ENCODE peak calls at places on chromosomes 1 and 21, in five cellular contexts. C is right cardiac atrium; O is OCI-LY7; J is H54; Q is stimulated activated naive CD8-positive, alpha-beta T cell treated with anti-CD3 and anti-CD28 coated beads, Interleukin-15, Interleukin-2, amounts not matched to agents 100 U/mL and 50 U/mL, for 24 hours. F is an unnamed sample.

GRCh38 chr1:21904725-21905520 is 32.2 kb downstream of the HSPG2 start:
- DNase-seq in J (peak; percentile 65), Q (peak; percentile 53), O (no peak), C (peak; percentile 78), F (no peak)

GRCh38 chr1:37808369-37809319 is 636 bp upstream of the YRDC start:
- DNase-seq in O (peak; percentile 37), J (peak; percentile 91), C (peak; percentile 80), Q (peak; percentile 63), F (peak; percentile 76)

GRCh38 chr1:198890531-198890930 is 251.7 kb downstream of the PTPRC start:
- DNase-seq in J (no peak), Q (no peak), C (no peak), O (no peak), F (no peak)

GRCh38 chr1:51331206-51332100 is 1.1 kb upstream of the TTC39A start:
- DNase-seq in J (peak; percentile 91), C (no peak), O (no peak), Q (no peak), F (peak; percentile 15)

GRCh38 chr1:39531526-39531925 is 40.1 kb downstream of the BMP8A start:
- DNase-seq in C (no peak), Q (no peak), J (no peak), O (no peak), F (no peak)

GRCh38 chr1:214318356-214318755 is 37.4 kb downstream of the SMYD2 start:
- DNase-seq in C (no peak), Q (no peak), J (no peak), O (no peak), F (no peak)

GRCh38 chr1:244276646-244277045 is 175.1 kb downstream of the ADSS2 start:
- DNase-seq in C (no peak), O (no peak), J (no peak), Q (no peak), F (no peak)

GRCh38 chr1:76267631-76268030 is 193.1 kb downstream of the ST6GALNAC3 start:
- DNase-seq in J (no peak), C (no peak), O (peak; percentile 70), Q (no peak), F (no peak)

GRCh38 chr1:17802164-17802563 is 47.0 kb downstream of the ACTL8 start:
- DNase-seq in O (no peak), C (no peak), Q (no peak), J (no peak), F (no peak)

GRCh38 chr1:48999321-48999720 is 222.6 kb upstream of the BEND5 start:
- DNase-seq in J (no peak), O (no peak), C (no peak), Q (no peak), F (no peak)

GRCh38 chr21:42745511-42746239 is 92.3 kb downstream of the PDE9A start:
- DNase-seq in J (no peak), Q (peak; percentile 24), O (no peak), C (no peak), F (no peak)

GRCh38 chr1:183804382-183804781 is 538 bp upstream of the RGL1 start:
- DNase-seq in J (no peak), C (no peak), O (no peak), Q (no peak), F (no peak)

GRCh38 chr1:206558794-206559660 is 51.7 kb downstream of the RASSF5 start:
- DNase-seq in O (peak; percentile 72), J (no peak), Q (peak; percentile 24), C (no peak), F (no peak)

GRCh38 chr1:53558916-53559315 is 99.7 kb downstream of the DMRTB1 start:
- DNase-seq in C (no peak), Q (no peak), O (no peak), J (no peak), F (no peak)

GRCh38 chr1:68470388-68470970 is 20.7 kb upstream of the RPE65 start:
- DNase-seq in Q (no peak), C (no peak), J (no peak), O (no peak), F (peak; percentile 8)

GRCh38 chr21:38843806-38844479 is 38.2 kb downstream of the ETS2 start:
- DNase-seq in J (no peak), C (no peak), O (no peak), Q (no peak), F (no peak)

GRCh38 chr1:231021540-231022031 is 18.5 kb downstream of the FAM89A start:
- DNase-seq in Q (no peak), O (no peak), C (no peak), J (no peak), F (no peak)

GRCh38 chr1:57133686-57134085 is 167.9 kb upstream of the C8B start:
- DNase-seq in C (no peak), O (no peak), Q (no peak), J (no peak), F (no peak)

GRCh38 chr1:108007531-108007930 is 42.6 kb upstream of the VAV3 start:
- DNase-seq in C (no peak), Q (no peak), J (no peak), O (no peak), F (no peak)

GRCh38 chr1:6075747-6076146 is 30.1 kb downstream of the KCNAB2 start:
- DNase-seq in O (peak; percentile 26), Q (no peak), C (no peak), J (peak; percentile 20), F (no peak)

GRCh38 chr1:23400324-23401110 is 24.0 kb downstream of the TCEA3 start:
- DNase-seq in O (no peak), J (no peak), C (peak; percentile 50), Q (no peak), F (no peak)

GRCh38 chr1:30479576-30479975 is 243.8 kb downstream of the MATN1 start:
- DNase-seq in C (no peak), J (no peak), O (no peak), Q (no peak), F (no peak)

GRCh38 chr1:48955774-48956173 is 179.1 kb upstream of the BEND5 start:
- DNase-seq in O (no peak), J (no peak), C (no peak), Q (no peak), F (no peak)

GRCh38 chr1:78303620-78304019 is 187.2 kb upstream of the PTGFR start:
- DNase-seq in Q (no peak), O (no peak), J (peak; percentile 31), C (peak; percentile 38), F (peak; percentile 56)

F was measured in T1000.